ENCODE peak calls at places on chromosomes 5 and 9, in six cellular contexts. One of them, this sample, is unnamed.

GRCh38 chr5:1876708-1877433 is 5.9 kb downstream of the IRX4 start:
- DNase-seq in uterus: no peak
- DNase-seq in cardiac fibroblast: no peak
- DNase-seq in dorsolateral prefrontal cortex: no peak
- DNase-seq in fibroblast of the aortic adventitia: no peak
- DNase-seq in transverse colon: no peak
- DNase-seq in this sample: no peak

GRCh38 chr5:102722930-102723329 is 32.2 kb upstream of the PAM start:
- DNase-seq in uterus: no peak
- DNase-seq in cardiac fibroblast: peak
- DNase-seq in dorsolateral prefrontal cortex: no peak
- DNase-seq in fibroblast of the aortic adventitia: no peak
- DNase-seq in transverse colon: no peak
- DNase-seq in this sample: no peak

GRCh38 chr5:161406880-161407279 is 139.6 kb downstream of the GABRB2 start:
- DNase-seq in uterus: no peak
- DNase-seq in cardiac fibroblast: peak
- DNase-seq in dorsolateral prefrontal cortex: no peak
- DNase-seq in fibroblast of the aortic adventitia: no peak
- DNase-seq in transverse colon: no peak
- DNase-seq in this sample: no peak

GRCh38 chr9:98808411-98808815 is 943 bp downstream of the GALNT12 start:
- DNase-seq in uterus: no peak
- DNase-seq in cardiac fibroblast: no peak
- DNase-seq in dorsolateral prefrontal cortex: no peak
- DNase-seq in fibroblast of the aortic adventitia: no peak
- DNase-seq in transverse colon: peak
- DNase-seq in this sample: no peak

GRCh38 chr9:4530375-4530774 is 40.1 kb downstream of the SLC1A1 start:
- DNase-seq in uterus: no peak
- DNase-seq in cardiac fibroblast: peak
- DNase-seq in dorsolateral prefrontal cortex: no peak
- DNase-seq in fibroblast of the aortic adventitia: no peak
- DNase-seq in transverse colon: no peak
- DNase-seq in this sample: no peak

GRCh38 chr9:123414921-123415592 is 59.1 kb downstream of the CRB2 start:
- DNase-seq in uterus: no peak
- DNase-seq in cardiac fibroblast: peak
- DNase-seq in dorsolateral prefrontal cortex: peak
- DNase-seq in fibroblast of the aortic adventitia: peak
- DNase-seq in transverse colon: no peak
- DNase-seq in this sample: no peak

GRCh38 chr9:127199001-127199791 is 65.4 kb upstream of the GARNL3 start:
- DNase-seq in uterus: peak
- DNase-seq in cardiac fibroblast: peak
- DNase-seq in dorsolateral prefrontal cortex: peak
- DNase-seq in fibroblast of the aortic adventitia: peak
- DNase-seq in transverse colon: peak
- DNase-seq in this sample: peak

GRCh38 chr5:141732417-141732816 is 50.4 kb upstream of the ARAP3 start:
- DNase-seq in uterus: no peak
- DNase-seq in cardiac fibroblast: no peak
- DNase-seq in dorsolateral prefrontal cortex: no peak
- DNase-seq in fibroblast of the aortic adventitia: no peak
- DNase-seq in transverse colon: no peak
- DNase-seq in this sample: no peak

GRCh38 chr5:87210076-87210475 is 57.6 kb upstream of the RASA1 start:
- DNase-seq in uterus: no peak
- DNase-seq in cardiac fibroblast: no peak
- DNase-seq in dorsolateral prefrontal cortex: no peak
- DNase-seq in fibroblast of the aortic adventitia: peak
- DNase-seq in transverse colon: no peak
- DNase-seq in this sample: no peak

GRCh38 chr9:120394058-120394669 is 185.8 kb downstream of the CDK5RAP2 start:
- DNase-seq in uterus: no peak
- DNase-seq in cardiac fibroblast: peak
- DNase-seq in dorsolateral prefrontal cortex: no peak
- DNase-seq in fibroblast of the aortic adventitia: peak
- DNase-seq in transverse colon: no peak
- DNase-seq in this sample: peak

GRCh38 chr5:76601470-76601869 is 21.7 kb downstream of the F2RL2 start:
- DNase-seq in uterus: no peak
- DNase-seq in cardiac fibroblast: peak
- DNase-seq in dorsolateral prefrontal cortex: no peak
- DNase-seq in fibroblast of the aortic adventitia: peak
- DNase-seq in transverse colon: no peak
- DNase-seq in this sample: no peak

GRCh38 chr5:63170496-63170895 is 591.9 kb downstream of the LRRC70 start:
- DNase-seq in uterus: no peak
- DNase-seq in cardiac fibroblast: no peak
- DNase-seq in dorsolateral prefrontal cortex: no peak
- DNase-seq in fibroblast of the aortic adventitia: no peak
- DNase-seq in transverse colon: no peak
- DNase-seq in this sample: no peak

GRCh38 chr9:33175633-33176325 is 8.6 kb upstream of the B4GALT1 start:
- DNase-seq in uterus: no peak
- DNase-seq in cardiac fibroblast: no peak
- DNase-seq in dorsolateral prefrontal cortex: no peak
- DNase-seq in fibroblast of the aortic adventitia: no peak
- DNase-seq in transverse colon: no peak
- DNase-seq in this sample: no peak

GRCh38 chr5:111003623-111004022 is 67.9 kb upstream of the TSLP start:
- DNase-seq in uterus: no peak
- DNase-seq in cardiac fibroblast: no peak
- DNase-seq in dorsolateral prefrontal cortex: no peak
- DNase-seq in fibroblast of the aortic adventitia: no peak
- DNase-seq in transverse colon: no peak
- DNase-seq in this sample: no peak

GRCh38 chr9:108012405-108012804 is 522.8 kb upstream of the KLF4 start:
- DNase-seq in uterus: no peak
- DNase-seq in cardiac fibroblast: no peak
- DNase-seq in dorsolateral prefrontal cortex: no peak
- DNase-seq in fibroblast of the aortic adventitia: no peak
- DNase-seq in transverse colon: no peak
- DNase-seq in this sample: no peak

GRCh38 chr5:32342656-32343055 is 29.9 kb upstream of the MTMR12 start:
- DNase-seq in uterus: no peak
- DNase-seq in cardiac fibroblast: no peak
- DNase-seq in dorsolateral prefrontal cortex: no peak
- DNase-seq in fibroblast of the aortic adventitia: no peak
- DNase-seq in transverse colon: no peak
- DNase-seq in this sample: no peak

GRCh38 chr5:131379723-131380122 is 115.9 kb downstream of the CDC42SE2 start:
- DNase-seq in uterus: no peak
- DNase-seq in cardiac fibroblast: peak
- DNase-seq in dorsolateral prefrontal cortex: no peak
- DNase-seq in fibroblast of the aortic adventitia: no peak
- DNase-seq in transverse colon: no peak
- DNase-seq in this sample: peak

GRCh38 chr9:124877383-124877782 is 15.5 kb downstream of the ARPC5L start:
- DNase-seq in uterus: no peak
- DNase-seq in cardiac fibroblast: no peak
- DNase-seq in dorsolateral prefrontal cortex: no peak
- DNase-seq in fibroblast of the aortic adventitia: no peak
- DNase-seq in transverse colon: no peak
- DNase-seq in this sample: no peak

GRCh38 chr9:77521091-77521490 is 127.0 kb downstream of the GNA14 start:
- DNase-seq in uterus: peak
- DNase-seq in cardiac fibroblast: peak
- DNase-seq in dorsolateral prefrontal cortex: no peak
- DNase-seq in fibroblast of the aortic adventitia: peak
- DNase-seq in transverse colon: no peak
- DNase-seq in this sample: no peak

GRCh38 chr9:27528886-27529315 is 713 bp downstream of the MOB3B start:
- DNase-seq in uterus: peak
- DNase-seq in cardiac fibroblast: no peak
- DNase-seq in dorsolateral prefrontal cortex: no peak
- DNase-seq in fibroblast of the aortic adventitia: peak
- DNase-seq in transverse colon: peak
- DNase-seq in this sample: no peak

GRCh38 chr5:10666531-10667305 is 94.3 kb downstream of the DAP start:
- DNase-seq in uterus: no peak
- DNase-seq in cardiac fibroblast: no peak
- DNase-seq in dorsolateral prefrontal cortex: no peak
- DNase-seq in fibroblast of the aortic adventitia: no peak
- DNase-seq in transverse colon: no peak
- DNase-seq in this sample: no peak

DNA sequence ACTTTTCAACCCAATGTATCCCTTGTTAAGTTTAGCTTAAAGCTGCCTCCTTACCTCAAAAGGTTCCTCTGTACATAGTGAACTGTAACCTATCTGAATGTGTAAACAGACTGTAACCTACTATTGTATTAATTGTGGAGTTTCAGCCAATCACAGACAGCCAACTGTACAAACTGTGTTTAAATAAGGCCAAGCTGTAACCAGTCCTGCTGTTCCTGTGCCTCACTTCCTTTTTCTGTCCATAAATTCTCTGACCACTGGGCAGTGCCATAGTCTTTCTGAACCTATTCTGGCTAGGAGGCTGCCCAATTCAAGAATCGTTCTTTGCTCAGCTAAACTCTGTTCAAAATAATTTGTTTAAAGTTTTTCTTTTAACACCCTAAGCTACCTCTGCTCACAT is 74.7 kb upstream of the DAPK1 start:
- DNase-seq in uterus: no peak
- DNase-seq in cardiac fibroblast: peak
- DNase-seq in dorsolateral prefrontal cortex: no peak
- DNase-seq in fibroblast of the aortic adventitia: peak
- DNase-seq in transverse colon: no peak
- DNase-seq in this sample: no peak
- TF ChIP-seq CTCF in uterus: no peak
- TF ChIP-seq CTCF in cardiac fibroblast: no peak
- TF ChIP-seq CTCF in dorsolateral prefrontal cortex: no peak
- TF ChIP-seq CTCF in fibroblast of the aortic adventitia: no peak
- TF ChIP-seq CTCF in transverse colon: no peak
- TF ChIP-seq CTCF in this sample: no peak

GRCh38 chr5:80185095-80185494 is 70.8 kb downstream of the SERINC5 start:
- DNase-seq in uterus: no peak
- DNase-seq in cardiac fibroblast: no peak
- DNase-seq in dorsolateral prefrontal cortex: no peak
- DNase-seq in fibroblast of the aortic adventitia: no peak
- DNase-seq in transverse colon: no peak
- DNase-seq in this sample: no peak
- H3K4me3 ChIP-seq in uterus: no peak
- H3K4me3 ChIP-seq in cardiac fibroblast: no peak
- H3K4me3 ChIP-seq in dorsolateral prefrontal cortex: no peak
- H3K4me3 ChIP-seq in fibroblast of the aortic adventitia: no peak
- H3K4me3 ChIP-seq in transverse colon: no peak
- H3K4me3 ChIP-seq in this sample: no peak

GRCh38 chr5:153148624-153148976 is 341.9 kb upstream of the GRIA1 start:
- DNase-seq in uterus: no peak
- DNase-seq in cardiac fibroblast: no peak
- DNase-seq in dorsolateral prefrontal cortex: no peak
- DNase-seq in fibroblast of the aortic adventitia: no peak
- DNase-seq in transverse colon: no peak
- DNase-seq in this sample: no peak
- TF ChIP-seq CTCF in uterus: no peak
- TF ChIP-seq CTCF in cardiac fibroblast: no peak
- TF ChIP-seq CTCF in dorsolateral prefrontal cortex: no peak
- TF ChIP-seq CTCF in fibroblast of the aortic adventitia: no peak
- TF ChIP-seq CTCF in transverse colon: no peak
- TF ChIP-seq CTCF in this sample: no peak

GRCh38 chr5:107306597-107306996 is 364.1 kb downstream of the EFNA5 start:
- DNase-seq in uterus: no peak
- DNase-seq in cardiac fibroblast: no peak
- DNase-seq in dorsolateral prefrontal cortex: no peak
- DNase-seq in fibroblast of the aortic adventitia: peak
- DNase-seq in transverse colon: no peak
- DNase-seq in this sample: no peak
- H3K4me3 ChIP-seq in uterus: no peak
- H3K4me3 ChIP-seq in cardiac fibroblast: no peak
- H3K4me3 ChIP-seq in dorsolateral prefrontal cortex: no peak
- H3K4me3 ChIP-seq in fibroblast of the aortic adventitia: no peak
- H3K4me3 ChIP-seq in transverse colon: no peak
- H3K4me3 ChIP-seq in this sample: no peak

DNA sequence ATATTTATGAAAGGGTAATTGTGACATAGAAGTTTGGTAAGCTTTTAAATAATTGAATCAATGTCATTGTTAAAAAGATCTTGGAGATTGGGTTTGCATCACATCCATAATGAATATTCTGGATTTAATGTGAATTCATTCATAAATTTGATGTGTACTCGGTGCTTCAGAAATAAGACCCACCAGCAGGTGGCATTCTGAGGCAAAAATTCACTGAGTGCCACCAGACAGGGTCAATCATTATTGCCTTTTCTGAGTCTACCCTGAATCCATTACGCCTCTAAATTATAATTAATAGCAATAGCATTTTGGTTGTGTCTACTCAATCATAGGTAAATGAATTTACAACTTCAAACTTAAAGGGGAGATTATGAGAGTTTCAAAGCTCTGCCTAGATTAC is 1.0 kb downstream of the TRPC7 start:
- DNase-seq in uterus: no peak
- DNase-seq in cardiac fibroblast: no peak
- DNase-seq in dorsolateral prefrontal cortex: no peak
- DNase-seq in fibroblast of the aortic adventitia: no peak
- DNase-seq in transverse colon: no peak
- DNase-seq in this sample: no peak
- TF ChIP-seq CTCF in uterus: no peak
- TF ChIP-seq CTCF in cardiac fibroblast: peak
- TF ChIP-seq CTCF in dorsolateral prefrontal cortex: peak
- TF ChIP-seq CTCF in fibroblast of the aortic adventitia: peak
- TF ChIP-seq CTCF in transverse colon: no peak
- TF ChIP-seq CTCF in this sample: peak

DNA sequence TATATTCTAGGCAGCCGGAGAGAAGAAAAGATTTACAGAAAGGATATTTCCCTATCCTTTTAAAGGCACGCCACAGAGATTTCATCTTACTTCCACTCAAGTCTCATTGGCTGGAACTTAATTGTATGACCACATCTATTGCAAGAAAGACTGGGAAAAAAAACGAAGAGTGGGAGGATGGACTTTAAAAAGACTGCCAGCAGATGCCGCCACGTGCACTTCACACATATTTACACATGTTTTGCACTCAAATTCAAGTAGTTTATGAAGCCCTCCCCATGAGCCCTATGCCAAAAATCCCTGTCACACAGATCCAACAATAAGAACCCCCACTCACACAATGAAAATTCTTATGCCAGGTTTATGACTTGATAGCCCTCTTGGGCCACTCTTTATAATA is 138.5 kb upstream of the TYRP1 start:
- DNase-seq in uterus: no peak
- DNase-seq in cardiac fibroblast: peak
- DNase-seq in dorsolateral prefrontal cortex: no peak
- DNase-seq in fibroblast of the aortic adventitia: peak
- DNase-seq in transverse colon: no peak
- DNase-seq in this sample: no peak
- H3K4me3 ChIP-seq in uterus: no peak
- H3K4me3 ChIP-seq in cardiac fibroblast: no peak
- H3K4me3 ChIP-seq in dorsolateral prefrontal cortex: no peak
- H3K4me3 ChIP-seq in fibroblast of the aortic adventitia: no peak
- H3K4me3 ChIP-seq in transverse colon: no peak
- H3K4me3 ChIP-seq in this sample: no peak

This sample was measured in AG09309.